ENCODE peak calls at places on chromosome 12, in seven cellular contexts. R, J, F, G, P, B and S are unnamed samples.

GRCh38 chr12:53561590-53561953 is 54.3 kb upstream of the NPFF start:
- DNase-seq in R (peak), J (peak), F (no peak), G (peak), P (peak), B (no peak), S (peak)

GRCh38 chr12:97229036-97229435 is 233.6 kb upstream of the RMST start:
- DNase-seq in R (no peak), J (no peak), F (no peak), G (no peak), P (no peak), B (no peak), S (no peak)

GRCh38 chr12:31832740-31833540 is 104.1 kb upstream of the AMN1 start:
- DNase-seq in R (no peak), J (no peak), F (no peak), G (no peak), P (no peak), B (peak), S (no peak)

GRCh38 chr12:100576311-100577036 is 3.0 kb downstream of the GAS2L3 start:
- DNase-seq in R (peak), J (peak), F (no peak), G (peak), P (peak), B (no peak), S (peak)

GRCh38 chr12:107461222-107461980 is 224.2 kb upstream of the PWP1 start:
- DNase-seq in R (peak), J (peak), F (no peak), G (peak), P (peak), B (no peak), S (peak)

GRCh38 chr12:109797905-109798669 is 35.1 kb downstream of the TRPV4 start:
- DNase-seq in R (no peak), J (peak), F (no peak), G (no peak), P (no peak), B (no peak), S (no peak)

GRCh38 chr12:76586764-76587395 is 27.3 kb upstream of the OSBPL8 start:
- DNase-seq in R (peak), J (peak), F (no peak), G (no peak), P (peak), B (peak), S (peak)

GRCh38 chr12:129296636-129297035 is 443.4 kb downstream of the GLT1D1 start:
- DNase-seq in R (no peak), J (no peak), F (no peak), G (no peak), P (no peak), B (no peak), S (no peak)

GRCh38 chr12:105285378-105285777 is 45.1 kb upstream of the C12orf75 start:
- DNase-seq in R (no peak), J (no peak), F (no peak), G (no peak), P (no peak), B (no peak), S (no peak)

GRCh38 chr12:105291531-105291930 is 39.0 kb upstream of the C12orf75 start:
- DNase-seq in R (no peak), J (no peak), F (no peak), G (no peak), P (no peak), B (no peak), S (no peak)

GRCh38 chr12:105289114-105289904 is 41.2 kb upstream of the C12orf75 start:
- DNase-seq in R (peak), J (peak), F (no peak), G (no peak), P (no peak), B (no peak), S (peak)

GRCh38 chr12:105287408-105287807 is 43.1 kb upstream of the C12orf75 start:
- DNase-seq in R (no peak), J (no peak), F (no peak), G (no peak), P (no peak), B (no peak), S (no peak)

DNA sequence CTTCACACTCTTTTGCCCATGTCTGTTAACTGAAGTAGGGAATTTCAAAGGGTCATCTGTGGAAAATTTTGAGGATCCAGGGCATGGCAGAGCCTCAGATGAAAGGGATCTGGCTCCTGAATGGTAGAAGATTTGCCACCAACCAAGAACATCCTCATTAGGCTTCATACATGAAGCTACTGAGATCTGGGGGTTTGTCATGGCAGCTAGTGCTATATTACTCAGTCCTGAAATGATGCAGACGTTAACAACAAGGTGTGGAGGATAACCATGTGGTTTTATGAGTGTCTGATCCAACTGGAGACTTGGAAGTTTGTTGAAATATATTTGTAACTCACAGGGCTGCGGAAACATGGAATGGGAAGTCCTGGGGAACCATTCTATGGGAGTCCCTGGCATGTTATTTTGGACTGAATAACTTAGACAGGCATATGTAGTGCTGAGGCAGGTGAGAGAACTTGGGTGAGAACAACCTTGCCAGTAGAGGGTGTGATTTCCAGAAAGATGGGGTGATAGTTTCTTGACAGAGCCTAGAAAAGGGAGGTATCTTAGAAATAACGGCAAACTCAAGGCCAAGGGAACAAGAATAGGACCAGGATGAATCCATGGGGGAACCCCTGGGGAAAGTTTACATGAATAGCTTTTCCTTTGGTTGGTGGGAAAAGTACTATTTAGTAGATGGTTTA is 42.0 kb upstream of the C12orf75 start:
- DNase-seq in R (no peak), J (no peak), F (no peak), G (no peak), P (no peak), B (no peak), S (no peak)
- TF ChIP-seq CTCF in R (peak), J (peak), F (no peak), G (no peak), P (no peak), B (peak), S (no peak)

GRCh38 chr12:47834199-47835016 is 14.7 kb upstream of the HDAC7 start:
- DNase-seq in R (no peak), J (no peak), F (no peak), G (no peak), P (no peak), B (no peak), S (no peak)

GRCh38 chr12:47835017-47835830 is 15.5 kb upstream of the HDAC7 start:
- DNase-seq in R (no peak), J (no peak), F (no peak), G (no peak), P (no peak), B (no peak), S (no peak)

GRCh38 chr12:47835831-47836155 is 16.1 kb upstream of the HDAC7 start:
- DNase-seq in R (no peak), J (peak), F (no peak), G (no peak), P (peak), B (no peak), S (no peak)

GRCh38 chr12:47832263-47832933 is 12.7 kb upstream of the HDAC7 start:
- DNase-seq in R (no peak), J (no peak), F (no peak), G (no peak), P (no peak), B (peak), S (no peak)

DNA sequence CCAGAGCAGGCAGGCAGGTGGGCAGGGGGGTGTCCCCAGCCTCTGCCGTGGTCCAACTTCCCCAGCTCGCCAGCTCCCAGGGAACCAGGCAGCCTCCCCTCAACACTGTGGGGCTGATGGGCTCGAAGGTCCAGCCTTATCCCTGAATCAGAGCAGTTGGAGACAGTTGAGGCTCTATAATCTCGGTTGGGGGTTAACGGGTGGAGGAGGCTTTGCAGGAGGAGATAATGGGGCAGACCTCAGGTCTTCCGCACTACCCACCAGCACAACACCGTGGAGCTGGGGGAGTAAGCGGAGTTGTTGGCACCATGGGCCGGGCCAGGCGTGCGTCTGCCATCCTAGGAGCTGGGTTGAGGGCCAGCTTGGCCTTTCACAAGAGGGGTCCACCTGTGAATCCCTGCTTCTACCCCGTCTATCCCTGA is 13.9 kb upstream of the HDAC7 start:
- DNase-seq in R (no peak), J (no peak), F (no peak), G (no peak), P (no peak), B (no peak), S (no peak)
- H3K4me3 ChIP-seq in R (no peak), J (no peak), F (no peak), G (no peak), P (no peak), B (no peak), S (no peak)

GRCh38 chr12:56601503-56601902 is 28.6 kb downstream of the BAZ2A start:
- DNase-seq in R (peak), J (peak), F (no peak), G (no peak), P (no peak), B (no peak), S (no peak)
- TF ChIP-seq CTCF in R (peak), J (peak), F (no peak), G (peak), P (no peak), B (peak), S (peak)

GRCh38 chr12:1069846-1070245 is 78.8 kb downstream of the ERC1 start:
- DNase-seq in R (peak), J (no peak), F (no peak), G (no peak), P (no peak), B (no peak), S (no peak)
- H3K4me3 ChIP-seq in R (no peak), J (no peak), F (no peak), G (no peak), P (no peak), B (no peak), S (no peak)

GRCh38 chr12:27012239-27012981 is 1.8 kb downstream of the TM7SF3 start:
- DNase-seq in R (no peak), J (no peak), F (no peak), G (no peak), P (no peak), B (no peak), S (no peak)

GRCh38 chr12:27014085-27014858 is at the start of gene TM7SF3:
- DNase-seq in R (peak), J (peak), F (peak), G (peak), P (peak), B (peak), S (peak)

GRCh38 chr12:27014859-27015729 is 910 bp upstream of the TM7SF3 start:
- DNase-seq in R (no peak), J (no peak), F (no peak), G (no peak), P (no peak), B (no peak), S (no peak)

GRCh38 chr12:27012982-27013255 is 1.3 kb downstream of the TM7SF3 start:
- DNase-seq in R (no peak), J (no peak), F (no peak), G (no peak), P (no peak), B (no peak), S (no peak)

GRCh38 chr12:27013606-27014084 is 539 bp downstream of the TM7SF3 start:
- DNase-seq in R (peak), J (peak), F (no peak), G (no peak), P (peak), B (no peak), S (no peak)
- TF ChIP-seq CTCF in R (peak), J (no peak), F (no peak), G (no peak), P (peak), B (no peak), S (no peak)